ENCODE peak calls at places on chromosomes 4 and X, in nine cellular contexts. J, F, Q, L, A, E, D, B and X are unnamed samples.

GRCh38 chr4:41575207-41575606 is 37.2 kb downstream of the LIMCH1 start:
- DNase-seq in L (no peak), B (no peak), D (no peak), F (no peak), E (no peak), J (no peak), A (no peak), Q (no peak), X (no peak)

GRCh38 chr4:81215219-81215892 is at the start of gene PRKG2:
- DNase-seq in L (no peak), F (peak; percentile 72), Q (no peak), B (peak; percentile 7), D (no peak), E (peak; percentile 35), J (no peak), A (no peak), X (no peak)

GRCh38 chrX:124393238-124393637 is 46.9 kb downstream of the SH2D1A start:
- DNase-seq in Q (no peak), J (no peak), L (no peak), A (no peak), F (no peak), E (no peak), D (no peak), B (no peak), X (no peak)

GRCh38 chr4:30948653-30949052 is 228.5 kb downstream of the PCDH7 start:
- DNase-seq in L (no peak), D (peak; percentile 29), F (no peak), J (peak; percentile 58), Q (no peak), B (no peak), E (no peak), A (no peak), X (no peak)

GRCh38 chr4:145554691-145555090 is 64.5 kb upstream of the MMAA start:
- DNase-seq in Q (no peak), B (no peak), A (no peak), D (no peak), J (no peak), L (no peak), F (no peak), E (no peak), X (no peak)

GRCh38 chr4:7526929-7527535 is 92.3 kb upstream of the PSAPL1 start:
- DNase-seq in B (no peak), L (no peak), J (no peak), D (no peak), Q (no peak), A (no peak), E (no peak), F (no peak), X (no peak)

GRCh38 chr4:96352051-96352517 is 512.2 kb downstream of the PDHA2 start:
- DNase-seq in D (peak; percentile 77), E (no peak), B (peak; percentile 8), Q (no peak), F (no peak), J (no peak), L (no peak), A (no peak), X (no peak)

GRCh38 chrX:151923648-151924047 is 11.0 kb downstream of the MAGEA4 start:
- DNase-seq in D (no peak), E (no peak), J (no peak), L (no peak), A (no peak), Q (no peak), F (no peak), B (no peak), X (no peak)

GRCh38 chr4:29047341-29048041 is 1672.7 kb upstream of the PCDH7 start:
- DNase-seq in E (no peak), Q (peak; percentile 64), L (no peak), B (no peak), J (no peak), A (no peak), D (no peak), F (no peak), X (no peak)

GRCh38 chr4:115076691-115077090 is 36.7 kb downstream of the NDST4 start:
- DNase-seq in A (no peak), L (no peak), Q (no peak), E (no peak), D (no peak), B (no peak), F (no peak), J (no peak), X (no peak)

DNA sequence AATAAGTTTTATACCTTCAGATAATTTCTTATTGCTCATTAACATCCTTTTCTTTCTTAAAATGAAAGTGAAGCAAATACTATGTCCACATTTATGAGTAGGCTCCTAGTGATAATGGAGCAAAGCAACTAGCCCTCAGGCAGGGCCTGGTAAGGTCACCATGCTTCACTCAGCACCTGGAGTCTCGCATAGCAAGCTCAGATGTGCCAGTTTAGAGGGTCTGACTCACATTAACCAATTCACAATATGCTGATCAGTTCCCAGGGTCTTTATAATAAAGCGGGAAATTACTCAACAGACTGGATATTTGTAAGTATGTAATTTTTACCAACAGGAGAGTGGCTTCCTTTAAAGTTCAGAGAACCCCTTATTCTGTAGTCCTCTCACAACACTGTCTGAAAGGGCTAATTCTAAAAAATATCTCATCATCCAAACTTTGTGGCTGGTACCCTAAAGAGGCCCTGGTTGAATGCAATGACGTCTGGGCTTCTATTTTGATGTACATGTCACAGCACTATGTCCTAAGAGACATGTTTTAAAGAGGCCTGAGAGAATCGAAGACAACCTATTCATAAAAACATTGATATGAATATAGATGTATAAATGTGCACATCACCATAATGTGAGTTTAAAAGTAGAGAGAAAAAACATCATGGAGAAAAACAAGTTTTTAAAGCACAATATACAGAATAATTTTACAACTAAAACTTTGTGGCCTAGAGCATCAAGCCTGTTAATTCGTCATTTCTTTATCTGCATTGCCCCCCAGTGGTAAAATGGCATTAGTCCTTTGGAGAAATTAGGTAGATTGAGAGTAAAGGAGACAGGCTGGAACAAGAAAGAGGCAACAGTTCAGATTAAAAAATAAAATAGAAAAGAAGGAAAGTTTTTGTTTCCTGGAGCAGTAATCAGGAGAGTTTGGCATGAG is 44.3 kb downstream of the IL21 start:
- DNase-seq in F (no peak), Q (no peak), D (peak; percentile 48), E (no peak), A (no peak), L (peak; percentile 36), B (no peak), J (peak; percentile 58), X (no peak)
- TF ChIP-seq CTCF in F (no peak), Q (peak; percentile 10), D (peak; percentile 39), E (peak; percentile 16), A (no peak), L (peak; percentile 33), B (peak; percentile 36), J (peak; percentile 73), X (peak; percentile 13)

DNA sequence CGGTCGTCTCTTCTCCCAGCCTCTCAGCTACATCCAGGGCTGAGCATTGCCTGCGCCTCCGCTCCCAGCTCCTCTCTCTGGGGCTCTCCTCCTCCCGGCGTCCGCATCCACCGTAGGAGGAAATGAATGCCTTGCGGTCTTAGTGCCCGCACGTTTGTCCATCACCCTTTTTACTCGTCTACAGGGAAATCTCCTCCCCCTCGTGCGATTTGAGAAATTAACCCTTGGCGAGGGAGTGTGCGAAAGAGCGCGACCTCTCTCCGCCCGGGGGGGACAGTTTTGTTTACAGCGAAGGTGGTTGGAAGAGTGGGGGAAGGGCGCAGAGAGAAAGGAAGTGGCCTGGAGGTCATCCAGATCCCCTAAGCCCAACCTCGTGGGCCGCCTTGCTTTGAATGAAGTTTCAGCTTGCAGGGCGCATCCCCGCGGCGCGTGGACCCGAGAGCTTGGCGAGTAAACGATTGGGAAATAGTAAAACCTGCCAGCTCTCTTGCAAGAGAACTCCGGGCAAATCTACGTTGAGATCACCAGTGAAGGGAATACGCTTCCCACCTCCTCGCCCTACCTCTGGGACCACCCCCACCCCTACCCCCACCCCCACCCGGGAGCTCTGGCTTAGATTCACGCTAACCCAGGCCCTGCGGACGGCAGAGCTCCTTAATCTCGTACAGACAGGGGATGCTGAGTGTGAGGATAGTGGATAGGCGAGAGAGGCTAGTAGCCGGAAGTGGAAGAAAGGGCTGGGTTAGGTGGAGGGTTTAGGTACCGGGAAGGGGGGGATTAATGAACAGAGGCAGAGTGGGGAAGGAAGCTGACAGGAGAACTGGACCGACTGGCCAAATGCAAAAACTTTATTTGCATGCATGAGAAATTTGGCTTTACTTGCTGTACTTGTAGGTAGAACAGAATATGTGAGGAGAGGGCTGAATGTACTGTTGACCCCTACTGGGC is at the start of gene ELOVL6:
- DNase-seq in B (peak; percentile 56), F (peak; percentile 80), D (peak; percentile 50), L (peak; percentile 56), E (peak; percentile 66), Q (peak; percentile 79), A (peak; percentile 24), J (peak; percentile 72), X (no peak)
- TF ChIP-seq POLR2A in B (no peak), F (no peak), D (no peak), L (no peak), E (peak; percentile 45), Q (no peak), A (no peak), J (peak; percentile 44), X (no peak)

DNA sequence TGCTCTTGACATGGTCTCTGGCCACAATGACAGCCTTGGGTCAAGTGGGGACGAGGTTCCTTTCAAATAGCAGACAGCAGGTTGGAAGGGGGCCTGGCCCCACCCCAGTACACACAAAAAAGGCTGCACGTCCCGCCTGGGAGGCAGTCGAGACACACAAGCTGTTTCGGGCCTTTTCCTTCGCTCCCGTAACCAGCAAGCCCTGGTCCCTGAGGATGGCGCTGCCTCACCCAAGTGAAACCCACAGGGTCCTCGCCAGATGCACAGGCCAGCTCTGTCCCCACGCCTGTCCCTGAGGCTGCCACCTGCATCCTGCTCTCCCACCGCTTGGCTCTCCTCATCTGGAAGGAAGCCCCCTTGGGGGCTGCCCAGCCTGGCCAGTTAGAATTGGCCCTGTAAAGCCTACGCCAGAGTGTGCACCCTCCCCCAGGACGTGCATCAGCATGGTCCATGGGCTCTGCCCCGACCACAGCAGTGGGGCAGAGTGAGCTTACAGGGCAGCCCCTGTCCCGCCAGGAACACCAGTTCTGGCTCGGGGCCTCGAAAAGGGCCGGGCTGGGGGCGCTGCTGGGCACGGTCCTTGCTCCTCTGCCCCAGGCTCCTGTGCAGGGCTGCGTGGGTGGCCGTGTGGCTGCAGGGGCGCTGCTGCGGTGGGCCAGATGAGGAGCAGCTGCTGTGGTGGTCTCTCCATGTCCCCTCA is 2.0 kb downstream of the CPLX1 start:
- DNase-seq in E (no peak), J (no peak), D (no peak), A (no peak), F (peak; percentile 51), L (no peak), Q (peak; percentile 54), B (no peak), X (no peak)
- TF ChIP-seq CTCF in E (no peak), J (no peak), D (no peak), A (no peak), F (no peak), L (no peak), Q (no peak), B (no peak), X (no peak)

DNA sequence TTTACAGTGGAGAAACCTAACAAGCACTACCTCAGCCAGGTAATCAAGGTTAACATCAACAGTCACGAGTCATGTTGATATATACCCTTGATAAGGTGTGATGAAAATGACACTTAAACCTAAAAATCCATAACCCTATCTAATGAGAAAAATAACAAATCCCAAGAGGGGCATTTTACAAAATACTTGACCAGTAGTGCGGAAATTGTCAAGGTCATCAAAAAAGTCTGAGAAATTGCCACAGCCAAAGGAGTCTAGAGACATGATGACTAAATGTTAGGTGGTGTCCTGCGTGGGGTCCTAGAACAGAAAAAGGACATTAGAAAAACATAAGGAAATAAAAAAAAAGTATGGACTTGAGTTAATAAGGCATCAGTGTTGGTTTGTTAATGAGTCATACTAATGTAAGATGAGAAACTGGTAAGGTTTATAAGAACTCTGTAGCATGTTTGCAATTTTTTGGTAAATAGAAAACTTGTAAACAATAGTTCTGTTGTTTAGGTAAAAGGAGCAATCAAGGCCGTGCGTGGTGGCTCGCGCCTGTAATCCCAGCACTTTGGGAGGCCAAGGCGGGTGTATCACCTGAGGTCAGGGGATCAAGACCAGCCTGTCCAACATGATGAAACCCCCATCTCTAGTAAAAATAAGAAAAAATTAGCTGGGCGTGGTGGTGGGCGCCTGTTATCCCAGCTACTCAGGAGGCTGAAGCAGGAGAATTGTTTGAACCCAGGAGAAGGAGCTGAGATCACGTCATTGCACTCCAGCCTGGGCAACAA is 2.9 kb downstream of the RPL36A start:
- DNase-seq in Q (no peak), D (no peak), E (no peak), L (no peak), A (no peak), F (no peak), J (no peak), B (no peak), X (no peak)
- TF ChIP-seq POLR2A in Q (no peak), D (peak; percentile 35), E (no peak), L (no peak), A (no peak), F (no peak), J (no peak), B (no peak), X (no peak)